ENCODE peak calls at places on chromosome 13, in nine cellular contexts. One of them, this sample, is unnamed.

GRCh38 chr13:45185286-45185685 is 15.6 kb downstream of the KCTD4 start:
- DNase-seq in tibial nerve: no peak
- DNase-seq in H9: no peak
- DNase-seq in AG10803: peak; percentile 81
- DNase-seq in progenitor cell of endocrine pancreas: no peak
- DNase-seq in GM13976: no peak
- DNase-seq in WERI-Rb-1: no peak
- DNase-seq in fibroblast of lung: no peak
- DNase-seq in neural crest cell: no peak
- DNase-seq in this sample: no peak

GRCh38 chr13:101258071-101258470 is 158.2 kb downstream of the NALCN start:
- DNase-seq in fibroblast of lung: peak; percentile 95
- DNase-seq in tibial nerve: no peak
- DNase-seq in GM13976: peak; percentile 42
- DNase-seq in neural crest cell: no peak
- DNase-seq in H9: peak; percentile 64
- DNase-seq in AG10803: peak; percentile 82
- DNase-seq in progenitor cell of endocrine pancreas: no peak
- DNase-seq in WERI-Rb-1: no peak
- DNase-seq in this sample: no peak

GRCh38 chr13:70249332-70250064 is 141.2 kb upstream of the KLHL1 start:
- DNase-seq in fibroblast of lung: peak; percentile 83
- DNase-seq in WERI-Rb-1: no peak
- DNase-seq in tibial nerve: no peak
- DNase-seq in neural crest cell: no peak
- DNase-seq in progenitor cell of endocrine pancreas: no peak
- DNase-seq in GM13976: no peak
- DNase-seq in H9: peak; percentile 35
- DNase-seq in AG10803: no peak
- DNase-seq in this sample: peak; percentile 6

GRCh38 chr13:36919206-36919832 is 719 bp downstream of the SMAD9 start:
- DNase-seq in fibroblast of lung: peak; percentile 37
- DNase-seq in H9: peak; percentile 58
- DNase-seq in WERI-Rb-1: peak; percentile 69
- DNase-seq in tibial nerve: no peak
- DNase-seq in AG10803: peak; percentile 25
- DNase-seq in neural crest cell: peak; percentile 10
- DNase-seq in progenitor cell of endocrine pancreas: peak; percentile 57
- DNase-seq in GM13976: peak; percentile 18
- DNase-seq in this sample: peak; percentile 18

GRCh38 chr13:69291292-69291906 is 816.2 kb upstream of the ATXN8OS start:
- DNase-seq in tibial nerve: no peak
- DNase-seq in AG10803: no peak
- DNase-seq in GM13976: no peak
- DNase-seq in WERI-Rb-1: no peak
- DNase-seq in neural crest cell: no peak
- DNase-seq in fibroblast of lung: no peak
- DNase-seq in H9: no peak
- DNase-seq in progenitor cell of endocrine pancreas: no peak
- DNase-seq in this sample: no peak

GRCh38 chr13:41848435-41849255 is 112.3 kb downstream of the VWA8 start:
- DNase-seq in H9: no peak
- DNase-seq in tibial nerve: no peak
- DNase-seq in GM13976: no peak
- DNase-seq in neural crest cell: no peak
- DNase-seq in progenitor cell of endocrine pancreas: no peak
- DNase-seq in fibroblast of lung: peak; percentile 74
- DNase-seq in WERI-Rb-1: no peak
- DNase-seq in AG10803: peak; percentile 36
- DNase-seq in this sample: no peak

GRCh38 chr13:48094404-48094780 is 512 bp downstream of the MED4 start:
- DNase-seq in progenitor cell of endocrine pancreas: no peak
- DNase-seq in WERI-Rb-1: no peak
- DNase-seq in GM13976: no peak
- DNase-seq in neural crest cell: no peak
- DNase-seq in tibial nerve: no peak
- DNase-seq in fibroblast of lung: peak; percentile 20
- DNase-seq in H9: no peak
- DNase-seq in AG10803: peak; percentile 7
- DNase-seq in this sample: no peak

GRCh38 chr13:108629353-108629752 is at the start of gene MYO16:
- DNase-seq in WERI-Rb-1: peak; percentile 64
- DNase-seq in fibroblast of lung: no peak
- DNase-seq in H9: no peak
- DNase-seq in GM13976: no peak
- DNase-seq in AG10803: no peak
- DNase-seq in neural crest cell: no peak
- DNase-seq in tibial nerve: no peak
- DNase-seq in progenitor cell of endocrine pancreas: no peak
- DNase-seq in this sample: no peak

GRCh38 chr13:99688776-99689175 is 187.5 kb downstream of the TM9SF2 start:
- DNase-seq in neural crest cell: no peak
- DNase-seq in WERI-Rb-1: no peak
- DNase-seq in H9: no peak
- DNase-seq in tibial nerve: no peak
- DNase-seq in progenitor cell of endocrine pancreas: no peak
- DNase-seq in GM13976: no peak
- DNase-seq in AG10803: no peak
- DNase-seq in fibroblast of lung: no peak
- DNase-seq in this sample: no peak

GRCh38 chr13:48630291-48630690 is 23.4 kb upstream of the CYSLTR2 start:
- DNase-seq in progenitor cell of endocrine pancreas: no peak
- DNase-seq in GM13976: no peak
- DNase-seq in AG10803: no peak
- DNase-seq in neural crest cell: no peak
- DNase-seq in WERI-Rb-1: no peak
- DNase-seq in H9: no peak
- DNase-seq in fibroblast of lung: no peak
- DNase-seq in tibial nerve: no peak
- DNase-seq in this sample: no peak

GRCh38 chr13:32033744-32034143 is 2.2 kb downstream of the FRY start:
- DNase-seq in fibroblast of lung: no peak
- DNase-seq in tibial nerve: no peak
- DNase-seq in progenitor cell of endocrine pancreas: no peak
- DNase-seq in neural crest cell: no peak
- DNase-seq in WERI-Rb-1: no peak
- DNase-seq in GM13976: no peak
- DNase-seq in AG10803: peak; percentile 13
- DNase-seq in H9: no peak
- DNase-seq in this sample: no peak

GRCh38 chr13:34207334-34207733 is 389.4 kb downstream of the RFC3 start:
- DNase-seq in H9: no peak
- DNase-seq in WERI-Rb-1: no peak
- DNase-seq in GM13976: no peak
- DNase-seq in fibroblast of lung: peak; percentile 94
- DNase-seq in AG10803: peak; percentile 91
- DNase-seq in tibial nerve: no peak
- DNase-seq in neural crest cell: no peak
- DNase-seq in progenitor cell of endocrine pancreas: no peak
- DNase-seq in this sample: no peak

GRCh38 chr13:60261432-60262351 is 98.0 kb upstream of the DIAPH3 start:
- DNase-seq in tibial nerve: no peak
- DNase-seq in fibroblast of lung: no peak
- DNase-seq in progenitor cell of endocrine pancreas: peak; percentile 21
- DNase-seq in neural crest cell: no peak
- DNase-seq in WERI-Rb-1: no peak
- DNase-seq in H9: peak; percentile 92
- DNase-seq in GM13976: no peak
- DNase-seq in AG10803: no peak
- DNase-seq in this sample: no peak

GRCh38 chr13:32165791-32166190 is 134.2 kb downstream of the FRY start:
- DNase-seq in neural crest cell: no peak
- DNase-seq in tibial nerve: no peak
- DNase-seq in H9: no peak
- DNase-seq in progenitor cell of endocrine pancreas: no peak
- DNase-seq in fibroblast of lung: no peak
- DNase-seq in GM13976: no peak
- DNase-seq in AG10803: peak; percentile 45
- DNase-seq in WERI-Rb-1: no peak
- DNase-seq in this sample: no peak

GRCh38 chr13:82636119-82636518 is 1246.2 kb downstream of the SLITRK1 start:
- DNase-seq in H9: no peak
- DNase-seq in WERI-Rb-1: no peak
- DNase-seq in neural crest cell: no peak
- DNase-seq in GM13976: no peak
- DNase-seq in progenitor cell of endocrine pancreas: no peak
- DNase-seq in tibial nerve: no peak
- DNase-seq in AG10803: no peak
- DNase-seq in fibroblast of lung: peak; percentile 2
- DNase-seq in this sample: no peak

GRCh38 chr13:27176772-27177171 is 5.2 kb upstream of the USP12 start:
- DNase-seq in fibroblast of lung: no peak
- DNase-seq in AG10803: no peak
- DNase-seq in GM13976: peak; percentile 38
- DNase-seq in neural crest cell: no peak
- DNase-seq in WERI-Rb-1: no peak
- DNase-seq in tibial nerve: no peak
- DNase-seq in H9: no peak
- DNase-seq in progenitor cell of endocrine pancreas: no peak
- DNase-seq in this sample: no peak

GRCh38 chr13:50643055-50643454 is 200.4 kb downstream of the DLEU7 start:
- DNase-seq in AG10803: no peak
- DNase-seq in WERI-Rb-1: no peak
- DNase-seq in progenitor cell of endocrine pancreas: no peak
- DNase-seq in GM13976: no peak
- DNase-seq in neural crest cell: no peak
- DNase-seq in H9: no peak
- DNase-seq in fibroblast of lung: no peak
- DNase-seq in tibial nerve: no peak
- DNase-seq in this sample: no peak

GRCh38 chr13:37869756-37870488 is at the start of gene TRPC4:
- DNase-seq in progenitor cell of endocrine pancreas: peak; percentile 49
- DNase-seq in tibial nerve: no peak
- DNase-seq in fibroblast of lung: peak; percentile 76
- DNase-seq in WERI-Rb-1: peak; percentile 64
- DNase-seq in AG10803: peak; percentile 80
- DNase-seq in neural crest cell: peak; percentile 40
- DNase-seq in GM13976: peak; percentile 25
- DNase-seq in H9: peak; percentile 84
- DNase-seq in this sample: peak; percentile 66

GRCh38 chr13:20526664-20527063 is 1.0 kb upstream of the CRYL1 start:
- DNase-seq in fibroblast of lung: peak; percentile 18
- DNase-seq in tibial nerve: no peak
- DNase-seq in GM13976: no peak
- DNase-seq in neural crest cell: no peak
- DNase-seq in WERI-Rb-1: no peak
- DNase-seq in AG10803: peak; percentile 5
- DNase-seq in H9: no peak
- DNase-seq in progenitor cell of endocrine pancreas: no peak
- DNase-seq in this sample: no peak

DNA sequence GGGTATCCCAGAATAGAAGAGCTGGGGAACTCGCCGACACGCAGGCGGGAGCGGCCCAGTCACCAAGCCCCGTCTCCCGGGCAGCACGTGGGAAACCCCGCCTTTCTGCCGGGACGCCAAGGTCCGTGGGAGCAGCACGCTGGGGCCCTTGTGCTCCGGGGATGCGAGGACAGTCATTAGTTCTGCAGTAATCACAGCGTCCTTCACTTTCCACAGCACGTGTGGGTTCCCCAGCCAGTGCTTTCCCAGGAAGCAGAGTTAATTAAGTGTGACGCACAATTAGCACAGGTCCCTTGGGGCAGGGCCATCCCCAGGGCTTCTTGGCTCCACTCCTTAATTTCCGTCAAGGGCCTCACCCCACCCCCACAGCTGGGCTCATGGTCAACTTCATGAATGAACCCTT is 64.3 kb upstream of the C13orf46 start:
- DNase-seq in tibial nerve: no peak
- DNase-seq in progenitor cell of endocrine pancreas: no peak
- DNase-seq in H9: no peak
- DNase-seq in neural crest cell: no peak
- DNase-seq in GM13976: no peak
- DNase-seq in WERI-Rb-1: no peak
- DNase-seq in fibroblast of lung: no peak
- DNase-seq in AG10803: no peak
- DNase-seq in this sample: no peak
- TF ChIP-seq CTCF in tibial nerve: no peak
- TF ChIP-seq CTCF in progenitor cell of endocrine pancreas: no peak
- TF ChIP-seq CTCF in H9: no peak
- TF ChIP-seq CTCF in neural crest cell: no peak
- TF ChIP-seq CTCF in GM13976: no peak
- TF ChIP-seq CTCF in WERI-Rb-1: no peak
- TF ChIP-seq CTCF in fibroblast of lung: no peak
- TF ChIP-seq CTCF in AG10803: no peak
- TF ChIP-seq CTCF in this sample: no peak

GRCh38 chr13:30862707-30863106 is 43.4 kb upstream of the MEDAG start:
- DNase-seq in AG10803: no peak
- DNase-seq in neural crest cell: no peak
- DNase-seq in WERI-Rb-1: no peak
- DNase-seq in GM13976: no peak
- DNase-seq in fibroblast of lung: peak; percentile 76
- DNase-seq in progenitor cell of endocrine pancreas: no peak
- DNase-seq in tibial nerve: no peak
- DNase-seq in H9: no peak
- DNase-seq in this sample: no peak
- TF ChIP-seq CTCF in AG10803: no peak
- TF ChIP-seq CTCF in neural crest cell: no peak
- TF ChIP-seq CTCF in WERI-Rb-1: no peak
- TF ChIP-seq CTCF in GM13976: no peak
- TF ChIP-seq CTCF in fibroblast of lung: no peak
- TF ChIP-seq CTCF in progenitor cell of endocrine pancreas: peak; percentile 14
- TF ChIP-seq CTCF in tibial nerve: no peak
- TF ChIP-seq CTCF in H9: peak; percentile 26
- TF ChIP-seq CTCF in this sample: no peak

DNA sequence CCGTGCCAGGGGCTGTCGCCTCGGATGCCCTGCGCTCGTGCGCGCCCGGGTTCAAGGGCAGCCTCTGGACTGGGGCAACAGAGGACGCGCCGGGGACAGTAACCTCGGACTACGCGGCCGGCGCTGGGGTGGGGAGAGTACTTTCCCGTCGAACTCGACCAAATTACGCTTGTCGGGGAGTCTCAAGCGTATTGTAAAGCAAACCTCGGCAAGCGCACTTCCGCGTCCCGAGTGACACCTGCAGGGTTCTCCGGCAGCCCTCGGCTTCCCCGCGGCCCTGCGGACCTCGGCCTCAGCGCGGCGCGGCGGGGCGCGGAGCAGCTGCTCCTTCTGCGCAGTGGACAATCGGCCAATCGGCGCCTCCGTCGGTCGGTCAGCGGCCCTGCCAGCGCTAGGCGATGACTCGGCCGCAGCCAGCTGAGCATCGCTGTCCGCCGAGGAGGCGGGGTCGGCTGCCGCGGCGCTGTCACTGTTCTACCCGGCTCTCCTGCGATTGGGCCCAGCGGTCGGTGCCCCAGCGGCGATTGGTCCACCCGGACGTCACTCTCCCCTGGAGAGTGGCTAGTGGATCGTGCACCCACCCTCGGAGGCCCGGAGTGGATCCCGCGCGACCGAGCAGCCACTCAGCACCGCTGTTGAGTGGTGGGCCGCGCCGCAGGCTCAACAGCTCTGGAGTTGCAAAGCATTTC is at the start of gene SLC46A3:
- DNase-seq in AG10803: peak; percentile 99
- DNase-seq in tibial nerve: peak; percentile 95
- DNase-seq in progenitor cell of endocrine pancreas: peak; percentile 97
- DNase-seq in GM13976: peak; percentile 99
- DNase-seq in H9: peak; percentile 98
- DNase-seq in neural crest cell: peak; percentile 95
- DNase-seq in fibroblast of lung: peak; percentile 98
- DNase-seq in WERI-Rb-1: peak; percentile 94
- DNase-seq in this sample: peak; percentile 99
- TF ChIP-seq CTCF in AG10803: no peak
- TF ChIP-seq CTCF in tibial nerve: peak; percentile 40
- TF ChIP-seq CTCF in progenitor cell of endocrine pancreas: peak; percentile 24
- TF ChIP-seq CTCF in GM13976: peak; percentile 30
- TF ChIP-seq CTCF in H9: no peak
- TF ChIP-seq CTCF in neural crest cell: peak; percentile 36
- TF ChIP-seq CTCF in fibroblast of lung: peak; percentile 9
- TF ChIP-seq CTCF in WERI-Rb-1: peak; percentile 13
- TF ChIP-seq CTCF in this sample: no peak

GRCh38 chr13:40340368-40341085 is 325.9 kb downstream of the FOXO1 start:
- DNase-seq in tibial nerve: no peak
- DNase-seq in WERI-Rb-1: no peak
- DNase-seq in fibroblast of lung: peak; percentile 52
- DNase-seq in progenitor cell of endocrine pancreas: no peak
- DNase-seq in GM13976: no peak
- DNase-seq in H9: no peak
- DNase-seq in neural crest cell: no peak
- DNase-seq in AG10803: peak; percentile 3
- DNase-seq in this sample: no peak
- TF ChIP-seq CTCF in tibial nerve: no peak
- TF ChIP-seq CTCF in WERI-Rb-1: no peak
- TF ChIP-seq CTCF in fibroblast of lung: no peak
- TF ChIP-seq CTCF in progenitor cell of endocrine pancreas: no peak
- TF ChIP-seq CTCF in GM13976: no peak
- TF ChIP-seq CTCF in H9: no peak
- TF ChIP-seq CTCF in neural crest cell: no peak
- TF ChIP-seq CTCF in AG10803: peak; percentile 5
- TF ChIP-seq CTCF in this sample: no peak